ENCODE peak calls at places on chromosomes 12 and 14, in ten cellular contexts. P is activated CD4-positive, alpha-beta T cell treated with anti-CD3 and anti-CD28 coated beads, Interleukin-2, amount 10 ng/mL, durations not matched to agents 7 days and 5 days; G is GDM1; B is stimulated activated CD4-positive, alpha-beta T cell treated with anti-CD3 and anti-CD28 coated beads, TNF-alpha, amount 100 ng/mL, for 4 hours; D is NCI-H2081; S is iris pigment epithelial cell; H is lower leg skin; C is aorta; O is HTR-8/SVneo; W is G401. Z is an unnamed sample.

GRCh38 chr14:105332352-105332874 is 17.9 kb downstream of the PACS2 start:
- DNase-seq in P (no peak), G (no peak), B (no peak), D (no peak), S (no peak), H (no peak), C (no peak), O (no peak), W (no peak), Z (no peak)

GRCh38 chr12:38588618-38589309 is 272.2 kb downstream of the ALG10B start:
- DNase-seq in P (no peak), G (no peak), B (no peak), D (no peak), S (peak; percentile 5), H (no peak), C (no peak), O (no peak), W (no peak), Z (no peak)

GRCh38 chr12:2208837-2209236 is 156.1 kb downstream of the CACNA1C start:
- DNase-seq in P (no peak), G (no peak), B (no peak), D (no peak), S (no peak), H (no peak), C (no peak), O (no peak), W (no peak), Z (no peak)

GRCh38 chr12:3135522-3136461 is 58.6 kb downstream of the TSPAN9 start:
- DNase-seq in P (peak; percentile 50), G (peak; percentile 14), B (no peak), D (peak; percentile 68), S (peak; percentile 69), H (peak; percentile 37), C (peak; percentile 44), O (peak; percentile 95), W (peak; percentile 95), Z (no peak)

GRCh38 chr14:34853041-34853440 is 22.1 kb downstream of the BAZ1A start:
- DNase-seq in P (no peak), G (no peak), B (no peak), D (no peak), S (no peak), H (peak; percentile 38), C (no peak), O (no peak), W (no peak), Z (no peak)

GRCh38 chr12:127393896-127394295 is 873.1 kb upstream of the TMEM132C start:
- DNase-seq in P (no peak), G (no peak), B (no peak), D (no peak), S (peak; percentile 66), H (no peak), C (no peak), O (no peak), W (peak; percentile 34), Z (no peak)

GRCh38 chr12:116339800-116340371 is 62.4 kb upstream of the MED13L start:
- DNase-seq in P (no peak), G (no peak), B (no peak), D (no peak), S (peak; percentile 34), H (no peak), C (no peak), O (no peak), W (no peak), Z (no peak)

GRCh38 chr12:77343291-77343690 is 277.9 kb upstream of the E2F7 start:
- DNase-seq in P (no peak), G (no peak), B (no peak), D (no peak), S (peak; percentile 26), H (no peak), C (no peak), O (no peak), W (no peak), Z (no peak)

GRCh38 chr14:104977681-104978647 is at the start of gene AHNAK2:
- DNase-seq in P (peak; percentile 55), G (peak; percentile 39), B (no peak), D (peak; percentile 82), S (peak; percentile 75), H (no peak), C (peak; percentile 89), O (peak; percentile 75), W (peak; percentile 64), Z (no peak)